ENCODE peak calls at places on chromosome 22, in nine cellular contexts. One of them, this sample, is unnamed.

GRCh38 chr22:30261134-30261533 is 5.5 kb downstream of the OSM start:
- DNase-seq in NCI-H1092: no peak
- DNase-seq in spleen: peak; percentile 85
- DNase-seq in T-cell: no peak
- DNase-seq in NCI-H1436: no peak
- DNase-seq in stimulated activated CD8-positive, alpha-beta memory T cell treated with anti-CD3 and anti-CD28 coated beads, Interleukin-15, amount 100 ng/mL, for 4 hours: no peak
- DNase-seq in memory B cell: no peak
- DNase-seq in midbrain: no peak
- DNase-seq in NCI-H2171 treated with DMSO at 0.1 percent for 48 hours: no peak
- DNase-seq in this sample: no peak

GRCh38 chr22:45703758-45704157 is 32.1 kb downstream of the ATXN10 start:
- DNase-seq in NCI-H1436: no peak
- DNase-seq in midbrain: no peak
- DNase-seq in stimulated activated CD8-positive, alpha-beta memory T cell treated with anti-CD3 and anti-CD28 coated beads, Interleukin-15, amount 100 ng/mL, for 4 hours: no peak
- DNase-seq in T-cell: no peak
- DNase-seq in NCI-H1092: no peak
- DNase-seq in spleen: no peak
- DNase-seq in memory B cell: no peak
- DNase-seq in NCI-H2171 treated with DMSO at 0.1 percent for 48 hours: no peak
- DNase-seq in this sample: no peak

GRCh38 chr22:50505276-50505775 is 2.2 kb downstream of the LMF2 start:
- DNase-seq in NCI-H1092: no peak
- DNase-seq in NCI-H2171 treated with DMSO at 0.1 percent for 48 hours: no peak
- DNase-seq in T-cell: no peak
- DNase-seq in NCI-H1436: no peak
- DNase-seq in stimulated activated CD8-positive, alpha-beta memory T cell treated with anti-CD3 and anti-CD28 coated beads, Interleukin-15, amount 100 ng/mL, for 4 hours: no peak
- DNase-seq in spleen: peak; percentile 79
- DNase-seq in memory B cell: no peak
- DNase-seq in midbrain: no peak
- DNase-seq in this sample: no peak

GRCh38 chr22:37091986-37092385 is 17.5 kb downstream of the TMPRSS6 start:
- DNase-seq in T-cell: no peak
- DNase-seq in stimulated activated CD8-positive, alpha-beta memory T cell treated with anti-CD3 and anti-CD28 coated beads, Interleukin-15, amount 100 ng/mL, for 4 hours: no peak
- DNase-seq in midbrain: no peak
- DNase-seq in NCI-H2171 treated with DMSO at 0.1 percent for 48 hours: no peak
- DNase-seq in NCI-H1436: no peak
- DNase-seq in memory B cell: no peak
- DNase-seq in NCI-H1092: no peak
- DNase-seq in spleen: no peak
- DNase-seq in this sample: no peak

GRCh38 chr22:22407061-22407460 is 101.5 kb downstream of the ZNF280B start:
- DNase-seq in NCI-H2171 treated with DMSO at 0.1 percent for 48 hours: no peak
- DNase-seq in spleen: no peak
- DNase-seq in NCI-H1436: no peak
- DNase-seq in T-cell: no peak
- DNase-seq in stimulated activated CD8-positive, alpha-beta memory T cell treated with anti-CD3 and anti-CD28 coated beads, Interleukin-15, amount 100 ng/mL, for 4 hours: no peak
- DNase-seq in NCI-H1092: no peak
- DNase-seq in memory B cell: no peak
- DNase-seq in midbrain: no peak
- DNase-seq in this sample: no peak

GRCh38 chr22:19407649-19408606 is 23.6 kb downstream of the HIRA start:
- DNase-seq in memory B cell: no peak
- DNase-seq in midbrain: no peak
- DNase-seq in NCI-H2171 treated with DMSO at 0.1 percent for 48 hours: peak; percentile 67
- DNase-seq in stimulated activated CD8-positive, alpha-beta memory T cell treated with anti-CD3 and anti-CD28 coated beads, Interleukin-15, amount 100 ng/mL, for 4 hours: no peak
- DNase-seq in NCI-H1092: no peak
- DNase-seq in spleen: no peak
- DNase-seq in T-cell: no peak
- DNase-seq in NCI-H1436: no peak
- DNase-seq in this sample: no peak

GRCh38 chr22:37274380-37274862 is 7.9 kb upstream of the CYTH4 start:
- DNase-seq in spleen: peak; percentile 83
- DNase-seq in memory B cell: no peak
- DNase-seq in midbrain: peak; percentile 42
- DNase-seq in NCI-H1092: no peak
- DNase-seq in T-cell: no peak
- DNase-seq in NCI-H2171 treated with DMSO at 0.1 percent for 48 hours: no peak
- DNase-seq in stimulated activated CD8-positive, alpha-beta memory T cell treated with anti-CD3 and anti-CD28 coated beads, Interleukin-15, amount 100 ng/mL, for 4 hours: no peak
- DNase-seq in NCI-H1436: no peak
- DNase-seq in this sample: no peak

GRCh38 chr22:49972163-49973017 is 11.8 kb downstream of the PIM3 start:
- DNase-seq in NCI-H1092: no peak
- DNase-seq in midbrain: no peak
- DNase-seq in NCI-H2171 treated with DMSO at 0.1 percent for 48 hours: no peak
- DNase-seq in memory B cell: peak; percentile 28
- DNase-seq in stimulated activated CD8-positive, alpha-beta memory T cell treated with anti-CD3 and anti-CD28 coated beads, Interleukin-15, amount 100 ng/mL, for 4 hours: no peak
- DNase-seq in spleen: peak; percentile 81
- DNase-seq in NCI-H1436: no peak
- DNase-seq in T-cell: no peak
- DNase-seq in this sample: no peak

GRCh38 chr22:41380993-41381328 is 781 bp upstream of the TEF start:
- DNase-seq in NCI-H1092: peak; percentile 56
- DNase-seq in stimulated activated CD8-positive, alpha-beta memory T cell treated with anti-CD3 and anti-CD28 coated beads, Interleukin-15, amount 100 ng/mL, for 4 hours: no peak
- DNase-seq in NCI-H1436: no peak
- DNase-seq in memory B cell: no peak
- DNase-seq in spleen: no peak
- DNase-seq in T-cell: no peak
- DNase-seq in NCI-H2171 treated with DMSO at 0.1 percent for 48 hours: no peak
- DNase-seq in midbrain: no peak
- DNase-seq in this sample: peak; percentile 83

GRCh38 chr22:20569059-20570058 is 61.9 kb downstream of the MED15 start:
- DNase-seq in spleen: peak; percentile 89
- DNase-seq in NCI-H1092: no peak
- DNase-seq in NCI-H2171 treated with DMSO at 0.1 percent for 48 hours: no peak
- DNase-seq in midbrain: no peak
- DNase-seq in memory B cell: no peak
- DNase-seq in T-cell: peak; percentile 84
- DNase-seq in stimulated activated CD8-positive, alpha-beta memory T cell treated with anti-CD3 and anti-CD28 coated beads, Interleukin-15, amount 100 ng/mL, for 4 hours: peak; percentile 42
- DNase-seq in NCI-H1436: no peak
- DNase-seq in this sample: peak; percentile 79

GRCh38 chr22:25563757-25564319 is 637 bp upstream of the GRK3 start:
- DNase-seq in memory B cell: peak; percentile 41
- DNase-seq in T-cell: no peak
- DNase-seq in spleen: no peak
- DNase-seq in NCI-H1436: no peak
- DNase-seq in NCI-H2171 treated with DMSO at 0.1 percent for 48 hours: peak; percentile 54
- DNase-seq in midbrain: peak; percentile 26
- DNase-seq in stimulated activated CD8-positive, alpha-beta memory T cell treated with anti-CD3 and anti-CD28 coated beads, Interleukin-15, amount 100 ng/mL, for 4 hours: no peak
- DNase-seq in NCI-H1092: no peak
- DNase-seq in this sample: no peak

GRCh38 chr22:46851311-46851710 is 88.9 kb downstream of the TBC1D22A start:
- DNase-seq in NCI-H1436: no peak
- DNase-seq in spleen: no peak
- DNase-seq in NCI-H1092: no peak
- DNase-seq in midbrain: no peak
- DNase-seq in memory B cell: no peak
- DNase-seq in NCI-H2171 treated with DMSO at 0.1 percent for 48 hours: no peak
- DNase-seq in T-cell: no peak
- DNase-seq in stimulated activated CD8-positive, alpha-beta memory T cell treated with anti-CD3 and anti-CD28 coated beads, Interleukin-15, amount 100 ng/mL, for 4 hours: no peak
- DNase-seq in this sample: no peak

GRCh38 chr22:19868773-19869471 is 14.2 kb upstream of the GNB1L start:
- DNase-seq in midbrain: peak; percentile 34
- DNase-seq in NCI-H1092: no peak
- DNase-seq in NCI-H2171 treated with DMSO at 0.1 percent for 48 hours: peak; percentile 32
- DNase-seq in spleen: peak; percentile 62
- DNase-seq in memory B cell: no peak
- DNase-seq in T-cell: peak; percentile 4
- DNase-seq in NCI-H1436: no peak
- DNase-seq in stimulated activated CD8-positive, alpha-beta memory T cell treated with anti-CD3 and anti-CD28 coated beads, Interleukin-15, amount 100 ng/mL, for 4 hours: no peak
- DNase-seq in this sample: no peak

GRCh38 chr22:35664955-35665577 is 16.8 kb downstream of the APOL6 start:
- DNase-seq in stimulated activated CD8-positive, alpha-beta memory T cell treated with anti-CD3 and anti-CD28 coated beads, Interleukin-15, amount 100 ng/mL, for 4 hours: no peak
- DNase-seq in NCI-H1092: no peak
- DNase-seq in midbrain: no peak
- DNase-seq in memory B cell: no peak
- DNase-seq in spleen: no peak
- DNase-seq in NCI-H2171 treated with DMSO at 0.1 percent for 48 hours: no peak
- DNase-seq in NCI-H1436: no peak
- DNase-seq in T-cell: no peak
- DNase-seq in this sample: no peak

GRCh38 chr22:25840883-25841282 is 98.9 kb downstream of the MYO18B start:
- DNase-seq in memory B cell: no peak
- DNase-seq in midbrain: no peak
- DNase-seq in T-cell: no peak
- DNase-seq in NCI-H1092: no peak
- DNase-seq in stimulated activated CD8-positive, alpha-beta memory T cell treated with anti-CD3 and anti-CD28 coated beads, Interleukin-15, amount 100 ng/mL, for 4 hours: no peak
- DNase-seq in NCI-H2171 treated with DMSO at 0.1 percent for 48 hours: no peak
- DNase-seq in NCI-H1436: no peak
- DNase-seq in spleen: peak; percentile 42
- DNase-seq in this sample: no peak

GRCh38 chr22:38462960-38463784 is 4.7 kb upstream of the KDELR3 start:
- DNase-seq in T-cell: no peak
- DNase-seq in spleen: peak; percentile 72
- DNase-seq in stimulated activated CD8-positive, alpha-beta memory T cell treated with anti-CD3 and anti-CD28 coated beads, Interleukin-15, amount 100 ng/mL, for 4 hours: no peak
- DNase-seq in NCI-H1436: peak; percentile 35
- DNase-seq in NCI-H2171 treated with DMSO at 0.1 percent for 48 hours: peak; percentile 44
- DNase-seq in NCI-H1092: no peak
- DNase-seq in memory B cell: no peak
- DNase-seq in midbrain: no peak
- DNase-seq in this sample: no peak

GRCh38 chr22:36160499-36160942 is at the start of gene APOL3:
- DNase-seq in spleen: peak; percentile 87
- DNase-seq in NCI-H2171 treated with DMSO at 0.1 percent for 48 hours: no peak
- DNase-seq in memory B cell: peak; percentile 37
- DNase-seq in NCI-H1436: no peak
- DNase-seq in NCI-H1092: no peak
- DNase-seq in midbrain: no peak
- DNase-seq in stimulated activated CD8-positive, alpha-beta memory T cell treated with anti-CD3 and anti-CD28 coated beads, Interleukin-15, amount 100 ng/mL, for 4 hours: no peak
- DNase-seq in T-cell: peak; percentile 49
- DNase-seq in this sample: peak; percentile 73

GRCh38 chr22:37304595-37305343 is 22.5 kb downstream of the CYTH4 start:
- DNase-seq in NCI-H2171 treated with DMSO at 0.1 percent for 48 hours: no peak
- DNase-seq in memory B cell: no peak
- DNase-seq in NCI-H1436: no peak
- DNase-seq in NCI-H1092: no peak
- DNase-seq in spleen: no peak
- DNase-seq in T-cell: no peak
- DNase-seq in stimulated activated CD8-positive, alpha-beta memory T cell treated with anti-CD3 and anti-CD28 coated beads, Interleukin-15, amount 100 ng/mL, for 4 hours: no peak
- DNase-seq in midbrain: no peak
- DNase-seq in this sample: no peak

GRCh38 chr22:46528121-46528610 is 9.3 kb downstream of the CELSR1 start:
- DNase-seq in T-cell: no peak
- DNase-seq in NCI-H1092: no peak
- DNase-seq in midbrain: no peak
- DNase-seq in NCI-H2171 treated with DMSO at 0.1 percent for 48 hours: no peak
- DNase-seq in spleen: no peak
- DNase-seq in NCI-H1436: no peak
- DNase-seq in stimulated activated CD8-positive, alpha-beta memory T cell treated with anti-CD3 and anti-CD28 coated beads, Interleukin-15, amount 100 ng/mL, for 4 hours: no peak
- DNase-seq in memory B cell: no peak
- DNase-seq in this sample: peak; percentile 70

GRCh38 chr22:50061824-50062355 is 3.8 kb upstream of the TTLL8 start:
- DNase-seq in midbrain: no peak
- DNase-seq in T-cell: no peak
- DNase-seq in memory B cell: no peak
- DNase-seq in NCI-H1436: no peak
- DNase-seq in stimulated activated CD8-positive, alpha-beta memory T cell treated with anti-CD3 and anti-CD28 coated beads, Interleukin-15, amount 100 ng/mL, for 4 hours: no peak
- DNase-seq in NCI-H2171 treated with DMSO at 0.1 percent for 48 hours: no peak
- DNase-seq in spleen: no peak
- DNase-seq in NCI-H1092: no peak
- DNase-seq in this sample: no peak

GRCh38 chr22:24099661-24100060 is 81.6 kb upstream of the SUSD2 start:
- DNase-seq in NCI-H2171 treated with DMSO at 0.1 percent for 48 hours: no peak
- DNase-seq in stimulated activated CD8-positive, alpha-beta memory T cell treated with anti-CD3 and anti-CD28 coated beads, Interleukin-15, amount 100 ng/mL, for 4 hours: no peak
- DNase-seq in midbrain: no peak
- DNase-seq in NCI-H1092: no peak
- DNase-seq in spleen: peak; percentile 40
- DNase-seq in T-cell: no peak
- DNase-seq in memory B cell: no peak
- DNase-seq in NCI-H1436: no peak
- DNase-seq in this sample: no peak

GRCh38 chr22:30733081-30733680 is 38.5 kb downstream of the OSBP2 start:
- DNase-seq in midbrain: no peak
- DNase-seq in NCI-H2171 treated with DMSO at 0.1 percent for 48 hours: no peak
- DNase-seq in T-cell: no peak
- DNase-seq in memory B cell: no peak
- DNase-seq in NCI-H1436: no peak
- DNase-seq in NCI-H1092: no peak
- DNase-seq in stimulated activated CD8-positive, alpha-beta memory T cell treated with anti-CD3 and anti-CD28 coated beads, Interleukin-15, amount 100 ng/mL, for 4 hours: no peak
- DNase-seq in spleen: no peak
- DNase-seq in this sample: peak; percentile 10

GRCh38 chr22:46060292-46061123 is 83.5 kb upstream of the WNT7B start:
- DNase-seq in T-cell: no peak
- DNase-seq in NCI-H2171 treated with DMSO at 0.1 percent for 48 hours: no peak
- DNase-seq in spleen: no peak
- DNase-seq in midbrain: no peak
- DNase-seq in memory B cell: no peak
- DNase-seq in NCI-H1436: no peak
- DNase-seq in stimulated activated CD8-positive, alpha-beta memory T cell treated with anti-CD3 and anti-CD28 coated beads, Interleukin-15, amount 100 ng/mL, for 4 hours: no peak
- DNase-seq in NCI-H1092: no peak
- DNase-seq in this sample: no peak

GRCh38 chr22:41563051-41563711 is 2.4 kb downstream of the CSDC2 start:
- DNase-seq in NCI-H2171 treated with DMSO at 0.1 percent for 48 hours: peak; percentile 37
- DNase-seq in memory B cell: no peak
- DNase-seq in T-cell: no peak
- DNase-seq in spleen: no peak
- DNase-seq in NCI-H1092: no peak
- DNase-seq in stimulated activated CD8-positive, alpha-beta memory T cell treated with anti-CD3 and anti-CD28 coated beads, Interleukin-15, amount 100 ng/mL, for 4 hours: no peak
- DNase-seq in midbrain: no peak
- DNase-seq in NCI-H1436: no peak
- DNase-seq in this sample: no peak

GRCh38 chr22:26767351-26767970 is 110.1 kb downstream of the MIAT start:
- DNase-seq in NCI-H1092: no peak
- DNase-seq in midbrain: peak; percentile 35
- DNase-seq in memory B cell: no peak
- DNase-seq in stimulated activated CD8-positive, alpha-beta memory T cell treated with anti-CD3 and anti-CD28 coated beads, Interleukin-15, amount 100 ng/mL, for 4 hours: no peak
- DNase-seq in spleen: no peak
- DNase-seq in T-cell: no peak
- DNase-seq in NCI-H1436: no peak
- DNase-seq in NCI-H2171 treated with DMSO at 0.1 percent for 48 hours: no peak
- DNase-seq in this sample: no peak

This sample was measured in stromal cell of bone marrow.